ENCODE peak calls at places on chromosome 20, in eight cellular contexts. Y is stimulated activated CD4-positive, alpha-beta T cell treated with anti-CD3 and anti-CD28 coated beads, Interleukin-1b, Interleukin-23, amount 100 ng/mL, for 4 hours; E is activated T-cell treated with anti-CD3 and anti-CD28 coated beads, Interleukin-2, amount 50 U/mL, for 4 hours; S is RPMI8226; X is progenitor cell of endocrine pancreas; I is non-pigmented ciliary epithelial cell; P is SK-N-SH; D is activated naive CD8-positive, alpha-beta T cell treated with anti-CD3 and anti-CD28 coated beads for 36 hours. M is an unnamed sample.

GRCh38 chr20:58072695-58073671 is 155.5 kb downstream of the ANKRD60 start:
- DNase-seq in X (no peak), I (no peak), P (no peak), S (no peak), Y (no peak), D (no peak), E (no peak), M (no peak)

GRCh38 chr20:25685276-25686080 is 11.2 kb downstream of the ZNF337 start:
- DNase-seq in P (no peak), S (peak; percentile 37), I (no peak), X (no peak), Y (no peak), E (no peak), D (no peak), M (no peak)

GRCh38 chr20:19775353-19776201 is 17.5 kb downstream of the RIN2 start:
- DNase-seq in S (no peak), I (no peak), X (no peak), E (no peak), P (no peak), Y (no peak), D (no peak), M (no peak)

GRCh38 chr20:38838326-38838725 is 32.8 kb downstream of the PPP1R16B start:
- DNase-seq in Y (no peak), E (no peak), P (no peak), I (no peak), S (no peak), X (no peak), D (no peak), M (no peak)

GRCh38 chr20:38726849-38727601 is 2.7 kb downstream of the SLC32A1 start:
- DNase-seq in P (peak; percentile 90), D (peak; percentile 78), S (peak; percentile 70), I (no peak), E (peak; percentile 46), X (peak; percentile 45), Y (peak; percentile 41), M (peak; percentile 84)

GRCh38 chr20:59939879-59940128 is 301 bp downstream of the PPP1R3D start:
- DNase-seq in E (no peak), X (peak; percentile 23), I (no peak), Y (no peak), S (no peak), D (peak; percentile 19), P (peak; percentile 67), M (peak; percentile 17)

GRCh38 chr20:60642546-60642945 is 609.5 kb upstream of the CDH4 start:
- DNase-seq in Y (no peak), P (no peak), E (no peak), D (no peak), I (no peak), S (no peak), X (no peak), M (no peak)

GRCh38 chr20:32509639-32510066 is 75.5 kb downstream of the NOL4L start:
- DNase-seq in I (no peak), X (no peak), Y (no peak), D (peak; percentile 60), S (peak; percentile 44), P (peak; percentile 75), E (peak; percentile 28), M (no peak)

GRCh38 chr20:44442298-44443070 is 33.2 kb upstream of the TTPAL start:
- DNase-seq in E (no peak), D (no peak), X (no peak), S (no peak), I (no peak), P (no peak), Y (no peak), M (no peak)

GRCh38 chr20:54212226-54212625 is 4.3 kb downstream of the PFDN4 start:
- DNase-seq in X (no peak), I (peak; percentile 41), Y (no peak), D (no peak), E (no peak), P (no peak), S (no peak), M (no peak)

GRCh38 chr20:24933266-24933908 is 15.7 kb upstream of the CST7 start:
- DNase-seq in S (no peak), X (no peak), I (no peak), Y (no peak), P (no peak), D (no peak), E (no peak), M (no peak)

GRCh38 chr20:53681352-53682212 is 87.9 kb upstream of the ZNF217 start:
- DNase-seq in P (no peak), X (no peak), D (no peak), S (no peak), I (no peak), E (no peak), Y (no peak), M (no peak)

GRCh38 chr20:4138056-4138455 is 122.7 kb upstream of the RNF24 start:
- DNase-seq in E (no peak), P (no peak), D (no peak), S (no peak), I (no peak), X (no peak), Y (no peak), M (no peak)

M was measured in BE2C.